ENCODE peak calls at places on chromosomes 1 and 21, in eight cellular contexts. B, U, V, P, H, N, I and F are unnamed samples.

GRCh38 chr1:95084317-95085176 is 11.8 kb upstream of the ALG14 start:
- DNase-seq in I (no peak), H (peak; percentile 21), N (peak; percentile 25), P (peak; percentile 67), V (peak; percentile 40), U (no peak), B (peak; percentile 55), F (no peak)

GRCh38 chr1:156849151-156849496 is 9.8 kb downstream of the INSRR start:
- DNase-seq in I (no peak), H (no peak), P (no peak), V (no peak), U (no peak), N (no peak), B (no peak), F (no peak)

GRCh38 chr1:207245124-207245523 is 76.4 kb upstream of the CD55 start:
- DNase-seq in N (no peak), B (no peak), P (no peak), U (no peak), H (no peak), V (no peak), I (no peak), F (no peak)

GRCh38 chr1:3821004-3821933 is 25.0 kb upstream of the LRRC47 start:
- DNase-seq in P (no peak), B (no peak), V (peak; percentile 85), I (no peak), H (no peak), N (no peak), U (no peak), F (no peak)

GRCh38 chr1:35398739-35399138 is 130.2 kb downstream of the ZMYM4 start:
- DNase-seq in H (peak; percentile 47), B (no peak), N (no peak), V (no peak), U (no peak), I (no peak), P (no peak), F (no peak)

GRCh38 chr1:53295746-53296722 is 31.8 kb downstream of the LRP8 start:
- DNase-seq in H (no peak), B (no peak), I (peak; percentile 71), N (no peak), U (no peak), P (no peak), V (no peak), F (no peak)

GRCh38 chr1:59204001-59204400 is 92.9 kb upstream of the FGGY start:
- DNase-seq in N (no peak), U (no peak), P (no peak), I (peak; percentile 50), H (peak; percentile 32), V (no peak), B (no peak), F (peak; percentile 44)

GRCh38 chr1:7317888-7318287 is 453.2 kb upstream of the VAMP3 start:
- DNase-seq in H (no peak), P (no peak), I (no peak), N (no peak), B (no peak), V (no peak), U (no peak), F (no peak)

GRCh38 chr1:154551474-154551873 is 7.0 kb downstream of the UBE2Q1 start:
- DNase-seq in N (no peak), P (no peak), U (no peak), H (no peak), V (no peak), B (no peak), I (no peak), F (no peak)

GRCh38 chr1:230215529-230215928 is 148.5 kb downstream of the GALNT2 start:
- DNase-seq in B (no peak), V (no peak), N (no peak), H (no peak), I (no peak), P (no peak), U (no peak), F (no peak)

GRCh38 chr1:67009792-67010191 is 44.2 kb downstream of the SLC35D1 start:
- DNase-seq in V (no peak), B (no peak), U (no peak), H (no peak), N (no peak), I (no peak), P (no peak), F (no peak)
- TF ChIP-seq CTCF in V (no peak), B (no peak), U (no peak), H (no peak), N (no peak), I (no peak), P (no peak), F (no peak)

GRCh38 chr1:42784946-42785693 is at the start of gene TMEM269:
- DNase-seq in I (no peak), U (no peak), N (no peak), B (no peak), V (no peak), P (no peak), H (no peak), F (no peak)
- TF ChIP-seq CTCF in I (no peak), U (no peak), N (no peak), B (no peak), V (no peak), P (no peak), H (no peak), F (no peak)

GRCh38 chr1:33653226-33653625 is 180.8 kb downstream of the ZSCAN20 start:
- DNase-seq in I (no peak), U (peak; percentile 66), N (no peak), V (no peak), H (no peak), B (no peak), P (no peak), F (no peak)

GRCh38 chr1:33657833-33658232 is 185.4 kb downstream of the ZSCAN20 start:
- DNase-seq in I (no peak), B (no peak), U (no peak), H (no peak), P (no peak), N (no peak), V (no peak), F (no peak)

GRCh38 chr1:33656467-33656866 is 184.0 kb downstream of the ZSCAN20 start:
- DNase-seq in P (no peak), B (no peak), V (no peak), H (no peak), I (no peak), U (no peak), N (no peak), F (no peak)

GRCh38 chr1:33655496-33655895 is 183.1 kb downstream of the ZSCAN20 start:
- DNase-seq in N (no peak), B (no peak), H (no peak), I (no peak), P (no peak), V (no peak), U (peak; percentile 47), F (no peak)

GRCh38 chr1:33654267-33654832 is 181.9 kb downstream of the ZSCAN20 start:
- DNase-seq in N (no peak), I (no peak), V (no peak), H (peak; percentile 6), U (no peak), P (peak; percentile 63), B (peak; percentile 28), F (no peak)
- TF ChIP-seq CTCF in N (peak; percentile 47), I (peak; percentile 22), V (peak; percentile 35), H (peak; percentile 15), U (no peak), P (peak; percentile 64), B (peak; percentile 46), F (peak; percentile 67)

GRCh38 chr1:243754348-243754747 is 95.7 kb downstream of the AKT3 start:
- DNase-seq in V (no peak), B (no peak), H (no peak), N (no peak), I (no peak), P (no peak), U (no peak), F (no peak)
- TF ChIP-seq CTCF in V (no peak), B (no peak), H (no peak), N (no peak), I (no peak), P (no peak), U (no peak), F (no peak)

DNA sequence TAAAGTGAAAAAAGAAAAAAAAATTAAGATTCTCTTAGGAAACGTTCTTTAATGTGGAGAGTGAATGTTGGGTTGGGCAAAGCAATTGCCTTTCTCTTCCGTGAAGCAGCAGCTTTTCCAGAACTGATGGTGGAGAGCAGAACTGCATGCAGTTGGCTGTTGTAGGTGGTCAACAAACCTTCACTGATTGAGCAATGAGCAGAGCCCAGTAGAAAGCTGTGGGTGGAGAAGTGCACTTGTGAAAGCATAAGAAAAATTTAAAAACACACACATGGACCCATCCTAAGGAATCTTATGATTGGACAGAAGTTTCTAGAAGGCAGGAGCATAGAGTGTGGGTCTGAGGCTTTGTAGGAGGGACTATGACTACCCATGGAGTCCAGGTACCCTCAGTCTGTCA is 4.5 kb downstream of the PRELP start:
- DNase-seq in P (no peak), V (no peak), U (no peak), H (peak; percentile 74), N (no peak), B (peak; percentile 65), I (no peak), F (peak; percentile 52)
- TF ChIP-seq CTCF in P (no peak), V (no peak), U (no peak), H (no peak), N (no peak), B (no peak), I (no peak), F (no peak)

GRCh38 chr21:45169001-45169400 is 94.6 kb downstream of the ADARB1 start:
- DNase-seq in I (no peak), P (no peak), V (no peak), N (no peak), H (no peak), U (no peak), B (no peak), F (no peak)

GRCh38 chr21:45168522-45168921 is 94.1 kb downstream of the ADARB1 start:
- DNase-seq in V (no peak), P (no peak), I (no peak), H (no peak), U (no peak), N (no peak), B (peak; percentile 11), F (no peak)

GRCh38 chr21:45166931-45167330 is 92.6 kb downstream of the ADARB1 start:
- DNase-seq in B (no peak), N (no peak), I (no peak), H (no peak), V (no peak), P (no peak), U (no peak), F (no peak)

GRCh38 chr21:45169682-45170081 is 95.3 kb downstream of the ADARB1 start:
- DNase-seq in V (no peak), I (no peak), H (no peak), N (no peak), P (no peak), B (no peak), U (no peak), F (no peak)

GRCh38 chr21:45167796-45168222 is 93.4 kb downstream of the ADARB1 start:
- DNase-seq in V (no peak), H (peak; percentile 78), U (no peak), P (no peak), I (no peak), N (no peak), B (peak; percentile 71), F (peak; percentile 34)
- TF ChIP-seq CTCF in V (no peak), H (no peak), U (no peak), P (no peak), I (no peak), N (no peak), B (no peak), F (no peak)

GRCh38 chr1:15455522-15455921 is 1.0 kb upstream of the CELA2A start:
- DNase-seq in V (no peak), U (peak; percentile 67), B (peak; percentile 75), I (no peak), P (no peak), H (peak; percentile 54), N (no peak), F (peak; percentile 55)
- TF ChIP-seq CTCF in V (no peak), U (no peak), B (no peak), I (no peak), P (no peak), H (no peak), N (no peak), F (no peak)